ENCODE peak calls at places on chromosomes 3 and 15, in five cellular contexts. I is nephron progenitor cell; U is NCI-H460; V is ecto neural progenitor cell; J is effector memory CD8-positive, alpha-beta T cell. G is an unnamed sample.

GRCh38 chr3:167882057-167882667 is 146.6 kb downstream of the SERPINI1 start:
- DNase-seq in V (no peak), U (peak; percentile 23), J (no peak), I (no peak), G (peak; percentile 85)

GRCh38 chr15:40285151-40285898 is 2.5 kb upstream of the ANKRD63 start:
- DNase-seq in I (no peak), U (no peak), V (no peak), J (no peak), G (no peak)

GRCh38 chr3:184582583-184582982 is 21.0 kb downstream of the EPHB3 start:
- DNase-seq in U (no peak), J (no peak), I (no peak), V (peak; percentile 74), G (no peak)

GRCh38 chr15:70140543-70141375 is 43.0 kb upstream of the TLE3 start:
- DNase-seq in U (no peak), V (no peak), I (no peak), J (no peak), G (no peak)

GRCh38 chr3:188309437-188310269 is 155.7 kb downstream of the LPP start:
- DNase-seq in I (no peak), U (no peak), J (no peak), V (no peak), G (no peak)

GRCh38 chr15:41981373-41982132 is 9.2 kb upstream of the EHD4 start:
- DNase-seq in I (no peak), J (no peak), U (no peak), V (peak; percentile 32), G (no peak)

GRCh38 chr15:101482526-101483371 is 6.8 kb downstream of the PCSK6 start:
- DNase-seq in I (no peak), V (no peak), J (no peak), U (no peak), G (no peak)

GRCh38 chr3:174495928-174496327 is 363.2 kb upstream of the NAALADL2 start:
- DNase-seq in I (no peak), U (no peak), V (no peak), J (no peak), G (no peak)

GRCh38 chr3:16207031-16207430 is 32.6 kb downstream of the GALNT15 start:
- DNase-seq in U (no peak), I (no peak), V (no peak), J (no peak), G (no peak)

GRCh38 chr15:77580991-77581682 is 51.6 kb downstream of the LINGO1 start:
- DNase-seq in J (no peak), V (no peak), U (no peak), I (no peak), G (no peak)

GRCh38 chr3:169744332-169745054 is 20.4 kb downstream of the TERC start:
- DNase-seq in I (no peak), J (no peak), U (no peak), V (no peak), G (peak; percentile 50)

GRCh38 chr3:52507359-52507758 is 12.2 kb downstream of the STAB1 start:
- DNase-seq in J (no peak), V (no peak), I (no peak), U (no peak), G (no peak)

GRCh38 chr3:38966956-38967795 is 84.6 kb downstream of the SCN11A start:
- DNase-seq in U (no peak), V (no peak), I (no peak), J (no peak), G (no peak)

GRCh38 chr3:4999626-5000184 is 20.5 kb downstream of the BHLHE40 start:
- DNase-seq in V (no peak), J (no peak), U (no peak), I (no peak), G (no peak)

GRCh38 chr3:122918576-122919290 is 108.8 kb downstream of the SEMA5B start:
- DNase-seq in I (peak; percentile 32), J (no peak), U (no peak), V (no peak), G (no peak)

GRCh38 chr3:13595485-13595884 is 46.6 kb downstream of the FBLN2 start:
- DNase-seq in J (no peak), I (no peak), V (no peak), U (no peak), G (no peak)

GRCh38 chr15:39969871-39970270 is 36.0 kb downstream of the EIF2AK4 start:
- DNase-seq in I (no peak), V (no peak), J (no peak), U (no peak), G (peak; percentile 40)

GRCh38 chr15:99954361-99955180 is 221.3 kb upstream of the LYSMD4 start:
- DNase-seq in J (no peak), V (peak; percentile 34), I (no peak), U (no peak), G (no peak)

GRCh38 chr3:14921811-14922705 is 25.3 kb upstream of the NR2C2 start:
- DNase-seq in I (no peak), J (no peak), V (no peak), U (no peak), G (no peak)

GRCh38 chr3:76310059-76310458 is 524.7 kb upstream of the ZNF717 start:
- DNase-seq in V (no peak), U (no peak), J (no peak), I (no peak), G (no peak)

GRCh38 chr3:134081211-134081610 is 51.5 kb upstream of the SLCO2A1 start:
- DNase-seq in J (no peak), U (no peak), I (no peak), V (peak; percentile 29), G (no peak)

GRCh38 chr3:8497582-8497981 is 4.0 kb upstream of the LMCD1 start:
- DNase-seq in I (no peak), U (no peak), V (no peak), J (no peak), G (peak; percentile 48)

GRCh38 chr3:124770341-124771082 is 40.3 kb downstream of the UMPS start:
- DNase-seq in U (no peak), V (peak; percentile 65), J (no peak), I (no peak), G (no peak)

GRCh38 chr15:31977812-31978662 is 52.3 kb upstream of the CHRNA7 start:
- DNase-seq in J (peak; percentile 25), V (peak; percentile 87), U (peak; percentile 38), I (peak; percentile 86), G (peak; percentile 40)

GRCh38 chr3:151871639-151872468 is 1.6 kb upstream of the SUCNR1 start:
- DNase-seq in J (no peak), I (no peak), U (no peak), V (no peak), G (no peak)

GRCh38 chr3:196624907-196625306 is 14.6 kb upstream of the NRROS start:
- DNase-seq in V (no peak), J (no peak), U (no peak), I (no peak), G (no peak)

GRCh38 chr3:51384145-51384729 is 854 bp upstream of the MANF start:
- DNase-seq in I (peak; percentile 58), V (no peak), J (peak; percentile 14), U (no peak), G (peak; percentile 35)

GRCh38 chr3:193590088-193590856 is 2.7 kb upstream of the OPA1 start:
- DNase-seq in U (peak; percentile 24), V (no peak), I (no peak), J (no peak), G (peak; percentile 90)

GRCh38 chr15:88015228-88015860 is 241.2 kb downstream of the NTRK3 start:
- DNase-seq in V (no peak), J (no peak), I (no peak), U (no peak), G (no peak)

GRCh38 chr3:38084019-38084968 is 45.3 kb downstream of the DLEC1 start:
- DNase-seq in V (no peak), I (peak; percentile 27), U (peak; percentile 6), J (peak; percentile 23), G (peak; percentile 63)

GRCh38 chr3:187403768-187404270 is 35.6 kb downstream of the RTP4 start:
- DNase-seq in I (no peak), J (no peak), V (no peak), U (peak; percentile 17), G (peak; percentile 79)

GRCh38 chr3:188974856-188975611 is 196.7 kb upstream of the TPRG1 start:
- DNase-seq in U (no peak), V (no peak), J (peak; percentile 28), I (no peak), G (no peak)

G was measured in RKO.